ENCODE peak calls at places on chromosomes 13 and 19, in four cellular contexts. Z is heart left ventricle, M is upper lobe of right lung, S is BJ. D is an unnamed sample. For H3K27me3, the result is how much of the 10 kb centered on the place peaks cover.

GRCh38 chr13:40102854-40103253 is 447.4 kb downstream of the COG6 start:
- DNase-seq in Z (no peak), M (no peak), S (no peak), D (peak)

GRCh38 chr19:44723299-44723951 is 24.5 kb downstream of the CEACAM16 start:
- DNase-seq in Z (no peak), M (no peak), S (no peak), D (no peak)

GRCh38 chr13:51000576-51001260 is 91.1 kb downstream of the RNASEH2B start:
- DNase-seq in Z (no peak), M (no peak), S (no peak), D (peak)

GRCh38 chr13:77326905-77327604 is at the start of gene MYCBP2:
- DNase-seq in Z (peak), M (peak), S (peak), D (peak)

GRCh38 chr13:34340534-34340933 is 522.6 kb downstream of the RFC3 start:
- DNase-seq in Z (no peak), M (no peak), S (no peak), D (no peak)

GRCh38 chr19:4911314-4911713 is 2.0 kb downstream of the UHRF1 start:
- DNase-seq in Z (no peak), M (no peak), S (no peak), D (no peak)

GRCh38 chr19:38989066-38989605 is 13.6 kb upstream of the FBXO17 start:
- DNase-seq in Z (no peak), M (no peak), S (no peak), D (no peak)

GRCh38 chr13:80884031-80884785 is 543.3 kb upstream of the SPRY2 start:
- DNase-seq in Z (no peak), M (no peak), S (no peak), D (no peak)

GRCh38 chr19:38190793-38191192 is 33.2 kb downstream of the DPF1 start:
- DNase-seq in Z (no peak), M (no peak), S (no peak), D (no peak)

GRCh38 chr13:20412761-20413355 is 112.8 kb downstream of the CRYL1 start:
- DNase-seq in Z (no peak), M (no peak), S (no peak), D (no peak)

GRCh38 chr13:109330941-109331340 is 455.4 kb downstream of the IRS2 start:
- DNase-seq in Z (no peak), M (no peak), S (no peak), D (no peak)

GRCh38 chr19:46413262-46414031 is at the start of gene CCDC8:
- DNase-seq in Z (peak), M (peak), S (peak), D (peak)

GRCh38 chr19:33522371-33522662 is 726 bp upstream of the PEPD start:
- DNase-seq in Z (no peak), M (no peak), S (no peak), D (no peak)

GRCh38 chr13:73268306-73268705 is 209.5 kb downstream of the KLF5 start:
- DNase-seq in Z (no peak), M (no peak), S (no peak), D (no peak)

GRCh38 chr13:57784633-57785032 is 153.1 kb downstream of the PCDH17 start:
- DNase-seq in Z (no peak), M (no peak), S (no peak), D (no peak)

GRCh38 chr13:99955747-99956472 is 15.7 kb downstream of the ZIC5 start:
- DNase-seq in Z (no peak), M (no peak), S (no peak), D (no peak)

GRCh38 chr19:38706792-38707511 is 37.3 kb downstream of the CAPN12 start:
- DNase-seq in Z (no peak), M (no peak), S (no peak), D (no peak)

GRCh38 chr13:114134944-114135610 is 2.7 kb upstream of the RASA3 start:
- DNase-seq in Z (no peak), M (no peak), S (no peak), D (no peak)

GRCh38 chr13:89951341-89951740 is 1396.1 kb upstream of the MIR17HG start:
- DNase-seq in Z (no peak), M (no peak), S (no peak), D (no peak)

GRCh38 chr13:40490086-40490723 is 176.2 kb downstream of the FOXO1 start:
- DNase-seq in Z (no peak), M (no peak), S (no peak), D (no peak)

GRCh38 chr19:31991984-31992655 is 353.3 kb upstream of the ZNF507 start:
- DNase-seq in Z (no peak), M (peak), S (no peak), D (no peak)

GRCh38 chr19:46232938-46233621 is 3.5 kb downstream of the IGFL1 start:
- DNase-seq in Z (no peak), M (no peak), S (no peak), D (no peak)

GRCh38 chr19:24099829-24100228 is 12.8 kb downstream of the ZNF254 start:
- DNase-seq in Z (no peak), M (no peak), S (no peak), D (no peak)

GRCh38 chr13:73090116-73090811 is 31.5 kb downstream of the KLF5 start:
- DNase-seq in Z (no peak), M (no peak), S (peak), D (peak)

GRCh38 chr13:44309771-44310767 is 63.6 kb upstream of the SERP2 start:
- DNase-seq in Z (peak), M (no peak), S (no peak), D (no peak)

GRCh38 chr19:46648961-46649960 is 11.7 kb downstream of the DACT3 start:
- DNase-seq in Z (no peak), M (no peak), S (no peak), D (no peak)

GRCh38 chr19:42497492-42498226 is 30.6 kb downstream of the CEACAM1 start:
- DNase-seq in Z (no peak), M (no peak), S (no peak), D (no peak)

DNA sequence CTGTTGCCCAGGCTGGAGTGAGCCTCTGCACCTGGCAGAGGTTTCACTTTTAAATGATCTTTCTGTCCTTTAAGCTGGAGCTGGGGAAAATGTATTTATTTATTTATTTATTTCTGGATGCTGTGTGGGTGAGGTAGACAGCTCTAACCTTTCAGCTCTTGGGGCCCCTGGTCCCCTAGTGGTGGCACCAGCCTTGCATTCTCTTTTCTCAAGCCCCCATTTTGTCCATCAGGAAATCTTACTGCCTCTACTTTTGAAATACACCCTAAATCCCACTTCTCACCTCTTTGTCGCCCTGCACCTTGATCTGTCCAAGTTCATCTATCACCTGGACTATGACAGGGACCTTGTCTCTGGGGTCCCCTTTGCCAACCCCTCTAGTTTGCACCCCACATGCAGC is 2.1 kb upstream of the B9D2 start:
- DNase-seq in Z (no peak), M (no peak), S (no peak), D (no peak)
- TF ChIP-seq CTCF in Z (no peak), M (no peak), S (no peak), D (peak)

DNA sequence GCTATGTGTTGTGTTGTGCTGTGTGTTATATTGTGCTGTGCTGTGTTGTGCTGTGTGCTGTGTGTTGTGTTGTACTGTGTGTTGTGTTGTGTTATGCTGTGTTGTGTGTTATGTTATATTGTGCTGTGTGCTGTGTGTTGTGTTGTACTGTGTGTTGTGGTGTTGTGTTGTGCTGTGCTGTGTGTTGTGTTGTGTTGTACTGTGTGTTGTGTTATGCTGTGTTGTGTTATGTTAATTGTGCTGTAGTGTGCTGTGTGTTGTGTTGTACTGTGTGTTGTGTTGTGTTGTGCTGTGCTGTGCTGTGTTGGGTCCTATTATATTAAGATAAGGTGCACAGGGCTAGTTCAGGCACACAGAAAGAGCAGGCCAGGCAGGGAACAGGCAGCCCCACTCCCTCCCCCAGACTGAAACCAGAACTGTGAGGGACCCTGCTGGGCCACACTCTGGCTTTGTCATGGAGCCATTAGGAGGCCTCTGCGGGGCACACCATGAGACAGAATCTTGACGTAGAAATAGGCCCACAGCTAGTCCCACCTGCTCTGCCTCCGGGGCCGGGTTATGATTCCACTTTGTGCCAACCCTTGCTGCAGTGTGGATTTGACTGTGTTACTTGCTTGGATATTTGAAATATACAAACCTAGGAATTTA is 12.1 kb downstream of the SOX1 start:
- DNase-seq in Z (no peak), M (no peak), S (no peak), D (no peak)
- H3K27me3 ChIP-seq in Z (half or more), M (half or more), S (under half), D (under half)

DNA sequence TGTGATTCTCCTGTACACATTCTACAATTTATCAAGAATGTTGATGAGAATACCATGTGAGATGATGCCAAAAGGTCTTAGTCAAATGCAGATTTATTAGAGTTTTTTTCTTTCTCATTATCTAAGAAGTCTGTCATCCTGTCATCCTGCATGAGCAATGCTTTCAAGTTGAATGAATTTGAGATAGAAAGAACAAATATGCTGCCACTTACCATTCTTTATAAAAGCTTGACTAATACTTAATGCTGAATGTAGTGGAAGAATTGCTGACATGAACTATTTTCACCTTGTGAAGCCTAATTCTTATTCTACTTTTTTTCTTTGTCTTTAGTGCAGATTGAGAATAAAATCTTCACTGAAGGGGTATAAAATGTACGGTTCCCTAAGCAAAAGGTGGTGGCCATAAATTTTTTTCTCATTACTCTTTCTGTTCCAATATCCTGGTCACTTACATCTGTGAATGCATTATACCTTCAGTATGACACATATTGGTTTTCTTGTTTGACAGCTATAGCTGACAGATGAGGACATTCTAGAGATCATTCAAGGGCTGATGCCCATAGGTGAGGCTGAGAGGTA is 1434.7 kb downstream of the SLITRK1 start:
- DNase-seq in Z (no peak), M (no peak), S (no peak), D (no peak)
- TF ChIP-seq CTCF in Z (no peak), M (no peak), S (no peak), D (no peak)

GRCh38 chr13:111654531-111654930 is 334.1 kb downstream of the TEX29 start:
- DNase-seq in Z (no peak), M (no peak), S (no peak), D (no peak)
- H3K27me3 ChIP-seq in Z (half or more), M (under half), S (under half), D (under half)

GRCh38 chr13:30804474-30804873 is 69.1 kb downstream of the ALOX5AP start:
- DNase-seq in Z (no peak), M (no peak), S (no peak), D (no peak)
- TF ChIP-seq CTCF in Z (no peak), M (no peak), S (peak), D (peak)

GRCh38 chr13:24681930-24682329 is 1.7 kb downstream of the ATP12A start:
- DNase-seq in Z (no peak), M (no peak), S (no peak), D (no peak)
- H3K27me3 ChIP-seq in Z (under half), M (under half), S (under half), D (under half)

DNA sequence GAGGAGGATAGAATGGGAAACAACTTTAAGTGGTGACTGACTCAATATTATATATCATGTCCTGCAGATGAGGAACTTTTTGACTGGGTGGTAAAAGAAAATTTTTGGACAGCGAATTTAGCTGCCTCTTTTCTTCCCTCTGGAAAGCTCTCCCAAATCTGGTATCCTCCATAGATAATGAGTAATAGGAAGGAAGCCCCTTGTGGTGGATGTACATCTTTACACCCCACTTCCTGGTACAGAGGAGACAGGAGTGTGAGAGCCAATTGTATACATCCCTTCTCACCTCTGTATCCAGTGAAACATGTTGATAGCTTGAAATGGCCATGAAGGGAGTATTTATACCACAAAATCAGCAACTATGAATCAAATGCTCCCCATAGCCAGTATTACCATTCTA is 17.2 kb upstream of the TDRD3 start:
- DNase-seq in Z (no peak), M (no peak), S (no peak), D (no peak)
- TF ChIP-seq CTCF in Z (no peak), M (no peak), S (peak), D (peak)